ENCODE peak calls at places on chromosome 6, in five cellular contexts. Y is IMR-90, L is GM12878, E is HCT116, O is H1. U is an unnamed sample.
A peak's percentile ranks its signal among the peaks of the same experiment; 100 is the strongest.

GRCh38 chr6:46218457-46218856 is 47.7 kb upstream of the ENPP5 start:
- DNase-seq in Y (no peak), L (no peak), E (no peak), O (no peak), U (no peak)

GRCh38 chr6:17877196-17877889 is 110.1 kb downstream of the KIF13A start:
- DNase-seq in Y (peak; percentile 81), L (no peak), E (no peak), O (no peak), U (no peak)

GRCh38 chr6:429515-430121 is 38.1 kb downstream of the IRF4 start:
- DNase-seq in Y (no peak), L (no peak), E (no peak), O (no peak), U (no peak)

GRCh38 chr6:141105481-141105880 is 1027.2 kb upstream of the GJE1 start:
- DNase-seq in Y (peak; percentile 50), L (no peak), E (no peak), O (no peak), U (no peak)

GRCh38 chr6:144349690-144350132 is 64.6 kb downstream of the UTRN start:
- DNase-seq in Y (peak; percentile 53), L (peak; percentile 60), E (peak; percentile 16), O (no peak), U (peak; percentile 100)

GRCh38 chr6:122758927-122759334 is 20.6 kb upstream of the FABP7 start:
- DNase-seq in Y (no peak), L (no peak), E (no peak), O (no peak), U (no peak)

GRCh38 chr6:152356016-152356415 is 281.1 kb downstream of the SYNE1 start:
- DNase-seq in Y (no peak), L (no peak), E (no peak), O (no peak), U (no peak)

GRCh38 chr6:45543298-45544235 is 165.8 kb upstream of the SUPT3H start:
- DNase-seq in Y (peak; percentile 77), L (no peak), E (no peak), O (no peak), U (no peak)

GRCh38 chr6:94636780-94637385 is 940.5 kb upstream of the MANEA start:
- DNase-seq in Y (peak; percentile 1), L (no peak), E (peak; percentile 19), O (peak; percentile 48), U (no peak)

GRCh38 chr6:152086223-152086873 is 278.9 kb downstream of the ESR1 start:
- DNase-seq in Y (no peak), L (no peak), E (no peak), O (no peak), U (no peak)

GRCh38 chr6:11712760-11713159 is 65.8 kb downstream of the ADTRP start:
- DNase-seq in Y (peak; percentile 46), L (no peak), E (no peak), O (no peak), U (no peak)

GRCh38 chr6:161401910-161402309 is 128.0 kb upstream of the AGPAT4 start:
- DNase-seq in Y (no peak), L (no peak), E (no peak), O (no peak), U (no peak)

GRCh38 chr6:138618168-138618567 is 118.9 kb upstream of the NHSL1 start:
- DNase-seq in Y (peak; percentile 60), L (no peak), E (no peak), O (no peak), U (no peak)

GRCh38 chr6:156719395-156719719 is 57.8 kb upstream of the ARID1B start:
- DNase-seq in Y (no peak), L (no peak), E (no peak), O (no peak), U (no peak)

GRCh38 chr6:12931639-12932038 is 215.1 kb downstream of the PHACTR1 start:
- DNase-seq in Y (no peak), L (no peak), E (no peak), O (no peak), U (no peak)

GRCh38 chr6:166757226-166758135 is 130.4 kb upstream of the RPS6KA2 start:
- DNase-seq in Y (peak; percentile 59), L (no peak), E (no peak), O (no peak), U (no peak)

GRCh38 chr6:84282566-84282965 is 55.1 kb upstream of the CEP162 start:
- DNase-seq in Y (peak; percentile 1), L (no peak), E (no peak), O (no peak), U (peak; percentile 30)

GRCh38 chr6:23414204-23414501 is 711.9 kb upstream of the NRSN1 start:
- DNase-seq in Y (peak; percentile 92), L (peak; percentile 7), E (no peak), O (no peak), U (peak; percentile 91)

DNA sequence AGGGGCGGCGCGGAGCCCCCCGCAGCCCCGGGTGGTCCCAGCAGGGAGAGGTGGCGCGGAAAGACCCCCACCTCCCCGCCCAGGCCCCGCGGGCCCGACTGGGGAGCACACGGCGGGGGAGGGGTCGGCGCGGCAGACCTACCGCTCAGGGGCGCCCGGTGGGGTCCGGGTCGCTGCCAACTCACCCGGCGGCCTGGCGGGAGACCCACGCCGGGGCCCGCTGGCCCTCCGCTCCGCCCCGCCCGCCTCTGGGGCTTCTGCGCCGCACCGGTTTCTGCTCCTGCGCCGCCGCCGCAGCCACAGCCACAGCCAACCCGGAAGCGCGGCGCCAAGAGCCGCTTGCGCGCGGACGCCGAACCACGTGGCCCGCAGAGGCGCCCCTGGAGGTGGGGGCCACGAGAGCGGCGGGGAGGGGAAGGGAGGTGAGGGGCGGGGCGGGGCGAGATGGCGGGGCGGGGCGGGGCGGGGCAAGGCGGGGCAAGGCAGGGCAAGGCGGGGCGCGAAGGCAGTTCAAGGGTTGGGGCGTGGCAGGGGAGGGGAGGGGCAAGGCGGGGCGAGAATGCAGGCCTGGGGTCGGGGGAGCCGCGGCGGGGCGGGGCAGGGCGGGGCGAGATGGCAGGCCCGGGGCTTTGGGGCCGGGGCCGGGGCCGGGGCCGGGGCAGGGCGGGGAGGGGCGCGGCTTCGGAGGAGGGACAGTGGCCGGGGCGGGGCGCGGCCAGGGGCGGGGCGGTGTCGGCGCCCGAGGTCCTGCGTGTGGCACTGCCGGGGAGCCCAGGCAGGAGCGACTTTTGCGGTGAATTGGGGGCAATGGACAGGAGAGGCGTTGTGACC is at the start of gene ZBTB24:
- DNase-seq in Y (peak; percentile 80), L (peak; percentile 41), E (peak; percentile 69), O (peak; percentile 85), U (peak; percentile 79)
- TF ChIP-seq POLR2A in Y (peak; percentile 67), L (peak; percentile 86), E (no peak), O (peak; percentile 46), U (peak; percentile 70)

DNA sequence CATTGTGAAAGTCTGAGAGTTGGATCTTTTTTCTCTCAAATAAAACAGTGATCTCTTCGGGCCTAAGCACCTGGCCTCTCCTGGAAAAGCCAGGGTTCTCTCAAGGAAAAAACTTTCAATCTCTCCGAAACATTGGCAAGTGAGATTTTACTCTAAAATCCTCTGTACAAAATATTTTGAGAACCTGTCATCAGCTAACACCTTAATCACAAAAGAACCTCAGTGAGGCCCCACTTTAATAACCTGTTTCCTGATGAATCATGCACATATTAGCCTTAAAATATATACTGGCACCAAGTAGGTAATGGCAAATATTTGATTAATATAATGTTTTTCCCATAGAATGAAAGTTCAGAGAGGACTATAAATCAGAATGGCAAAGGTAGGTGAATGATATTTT is 177.9 kb downstream of the FRK start:
- DNase-seq in Y (no peak), L (no peak), E (no peak), O (no peak), U (no peak)
- H2AFZ ChIP-seq in Y (no peak overlapping the region), L (no peak overlapping the region), E (no peak overlapping the region), O (peak overlapping the region; percentile 64), U (no peak overlapping the region)

DNA sequence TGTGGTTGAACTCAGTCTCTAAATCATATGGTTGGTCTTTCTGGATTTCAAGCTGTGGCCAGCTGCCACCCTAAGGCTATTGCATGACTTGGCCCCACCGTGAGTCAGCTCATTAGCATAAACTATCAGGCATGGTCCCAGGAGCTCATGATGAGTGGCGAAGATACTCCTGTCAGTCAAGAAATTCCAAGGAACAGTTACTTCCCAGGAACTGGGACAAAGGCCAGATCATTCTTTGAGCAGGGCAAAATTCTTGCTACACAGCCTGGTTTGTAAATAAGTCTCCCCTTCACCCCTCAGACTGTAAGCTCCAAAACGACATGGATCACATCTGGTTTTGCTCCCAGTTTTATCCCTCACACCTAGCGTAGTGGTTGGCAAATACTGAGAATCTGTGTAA is 33.0 kb upstream of the KIAA1586 start:
- DNase-seq in Y (peak; percentile 77), L (no peak), E (no peak), O (no peak), U (no peak)
- H3K4me2 ChIP-seq in Y (peak overlapping the region; percentile 42), L (no peak overlapping the region), E (no peak overlapping the region), O (no peak overlapping the region), U (no peak overlapping the region)

GRCh38 chr6:20692023-20692422 is 157.8 kb downstream of the CDKAL1 start:
- DNase-seq in Y (no peak), L (no peak), E (no peak), O (no peak), U (no peak)

GRCh38 chr6:20686142-20686541 is 151.9 kb downstream of the CDKAL1 start:
- DNase-seq in Y (no peak), L (no peak), E (no peak), O (no peak), U (no peak)

GRCh38 chr6:20687494-20687893 is 153.2 kb downstream of the CDKAL1 start:
- DNase-seq in Y (no peak), L (no peak), E (no peak), O (no peak), U (no peak)

GRCh38 chr6:20691185-20691584 is 156.9 kb downstream of the CDKAL1 start:
- DNase-seq in Y (no peak), L (no peak), E (no peak), O (no peak), U (no peak)

DNA sequence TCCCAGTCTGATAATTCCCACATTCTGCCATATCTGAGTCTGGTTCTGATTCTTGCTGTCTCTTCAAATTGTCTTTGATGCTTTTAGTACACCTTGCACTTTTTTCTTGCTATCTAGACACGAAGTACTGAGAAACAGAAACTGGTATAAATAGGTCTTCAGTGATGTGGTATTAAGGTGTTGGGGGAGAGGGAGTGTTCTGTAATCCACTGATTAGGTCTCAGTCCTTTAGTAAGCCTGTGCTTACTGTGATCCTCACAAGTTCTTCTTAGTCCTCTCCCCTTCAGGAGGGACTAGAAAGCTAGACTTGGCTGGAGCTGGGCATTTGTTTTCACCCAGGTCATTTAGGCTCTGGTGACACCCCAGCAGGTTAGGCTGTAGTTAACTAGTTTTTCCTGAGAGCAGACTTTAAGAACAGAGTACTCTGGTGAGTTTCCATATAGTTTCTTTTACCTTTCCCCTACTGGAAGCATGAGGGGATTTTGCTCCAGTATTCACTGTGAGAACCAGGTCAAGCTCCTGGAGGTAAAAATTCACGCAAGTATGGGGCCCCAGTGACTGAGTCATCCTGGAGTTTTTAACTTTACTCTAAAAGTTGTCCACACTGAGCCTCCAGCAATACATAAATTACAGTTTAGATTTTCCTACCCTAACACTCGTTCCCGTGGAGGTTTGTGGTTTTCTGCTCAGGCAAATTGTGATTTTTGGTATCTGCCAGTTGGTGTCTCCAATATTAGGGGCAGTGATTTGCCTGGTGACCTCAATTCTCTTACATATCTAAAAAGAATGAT is 154.6 kb downstream of the CDKAL1 start:
- DNase-seq in Y (peak; percentile 71), L (peak; percentile 59), E (no peak), O (no peak), U (no peak)
- TF ChIP-seq POLR2A in Y (no peak), L (no peak), E (no peak), O (no peak), U (no peak)

GRCh38 chr6:15894973-15895858 is 232.4 kb upstream of the DTNBP1 start:
- DNase-seq in Y (no peak), L (no peak), E (no peak), O (no peak), U (no peak)
- H2AFZ ChIP-seq in Y (no peak overlapping the region), L (no peak overlapping the region), E (no peak overlapping the region), O (no peak overlapping the region), U (no peak overlapping the region)

GRCh38 chr6:2542101-2542857 is 208.4 kb downstream of the MYLK4 start:
- DNase-seq in Y (no peak), L (no peak), E (no peak), O (no peak), U (no peak)
- H3K4me2 ChIP-seq in Y (peak overlapping the region; percentile 20), L (no peak overlapping the region), E (no peak overlapping the region), O (no peak overlapping the region), U (no peak overlapping the region)

GRCh38 chr6:27138837-27139752 is 108.4 kb upstream of the PRSS16 start:
- DNase-seq in Y (peak; percentile 60), L (peak; percentile 95), E (no peak), O (peak; percentile 92), U (peak; percentile 58)
- TF ChIP-seq POLR2A in Y (no peak), L (peak; percentile 94), E (no peak), O (peak; percentile 99), U (peak; percentile 90)

U was measured in endothelial cell of umbilical vein.